ENCODE peak calls at places on chromosomes 4 and X, in five cellular contexts. R, B, T, C and F are unnamed samples.

GRCh38 chr4:87557348-87557747 is 28.2 kb upstream of the SPARCL1 start:
- DNase-seq in C (no peak), B (no peak), R (no peak), T (no peak), F (no peak)

GRCh38 chrX:12722314-12722713 is 68.9 kb upstream of the PRPS2 start:
- DNase-seq in R (no peak), T (no peak), B (no peak), C (no peak), F (no peak)

GRCh38 chr4:9600246-9600645 is 156.0 kb downstream of the DEFB131A start:
- DNase-seq in T (no peak), R (no peak), C (no peak), B (no peak), F (no peak)

GRCh38 chr4:138576684-138577083 is 334.5 kb upstream of the SLC7A11 start:
- DNase-seq in T (peak; percentile 10), C (no peak), B (peak; percentile 58), R (peak; percentile 65), F (no peak)

GRCh38 chrX:72101597-72102037 is 30.1 kb downstream of the RTL5 start:
- DNase-seq in T (no peak), C (no peak), B (no peak), R (peak; percentile 41), F (no peak)

GRCh38 chrX:75273483-75273882 is 402 bp upstream of the UPRT start:
- DNase-seq in C (no peak), B (no peak), T (no peak), R (no peak), F (no peak)

GRCh38 chrX:49186125-49187027 is at the start of gene PRICKLE3:
- DNase-seq in B (peak; percentile 70), R (peak; percentile 87), T (peak; percentile 76), C (peak; percentile 88), F (peak; percentile 85)

GRCh38 chr4:174080361-174080760 is 203.1 kb downstream of the FBXO8 start:
- DNase-seq in R (no peak), C (no peak), T (no peak), B (peak; percentile 7), F (no peak)

GRCh38 chr4:77697860-77698599 is 92.4 kb downstream of the CXCL13 start:
- DNase-seq in T (peak; percentile 12), R (peak; percentile 37), C (peak; percentile 53), B (peak; percentile 73), F (no peak)
- TF ChIP-seq CTCF in T (no peak), R (peak; percentile 42), C (peak; percentile 50), B (peak; percentile 65), F (no peak)

GRCh38 chrX:52363247-52363883 is 5.5 kb upstream of the XAGE2 start:
- DNase-seq in C (peak; percentile 21), T (peak; percentile 11), R (peak; percentile 5), B (no peak), F (no peak)
- TF ChIP-seq CTCF in C (no peak), T (no peak), R (peak; percentile 29), B (no peak), F (no peak)

GRCh38 chr4:76178296-76178695 is 30.1 kb upstream of the NUP54 start:
- DNase-seq in B (no peak), C (no peak), T (no peak), R (no peak), F (no peak)
- TF ChIP-seq CTCF in B (no peak), C (no peak), T (no peak), R (no peak), F (no peak)

GRCh38 chr4:38601244-38601915 is 62.6 kb upstream of the KLF3 start:
- DNase-seq in B (peak; percentile 92), T (no peak), C (no peak), R (no peak), F (no peak)

GRCh38 chr4:38601916-38602291 is 62.1 kb upstream of the KLF3 start:
- DNase-seq in T (no peak), B (no peak), R (no peak), C (no peak), F (no peak)

GRCh38 chr4:38603652-38604051 is 60.3 kb upstream of the KLF3 start:
- DNase-seq in C (no peak), T (no peak), R (no peak), B (no peak), F (no peak)

GRCh38 chr4:38598489-38598888 is 65.5 kb upstream of the KLF3 start:
- DNase-seq in T (no peak), C (no peak), R (no peak), B (no peak), F (no peak)

GRCh38 chr4:38600575-38600974 is 63.4 kb upstream of the KLF3 start:
- DNase-seq in B (peak; percentile 27), T (no peak), C (no peak), R (no peak), F (no peak)
- TF ChIP-seq CTCF in B (no peak), T (no peak), C (no peak), R (no peak), F (no peak)